ENCODE peak calls at places on chromosomes 5 and 9, in five cellular contexts. E is MM.1S, D is HCT116, O is GM23248, B is PC-3. H is an unnamed sample. For H3K4me1, the result is how much of the 10 kb centered on the place peaks cover.

GRCh38 chr5:148002471-148002870 is 61.3 kb upstream of the SPINK5 start:
- DNase-seq in E (no peak), D (no peak), O (no peak), B (peak), H (no peak)

GRCh38 chr9:90478821-90479220 is 163.8 kb downstream of the DIRAS2 start:
- DNase-seq in E (no peak), D (no peak), O (no peak), B (no peak), H (no peak)

GRCh38 chr5:141855265-141856029 is 22.8 kb downstream of the PCDH1 start:
- DNase-seq in E (no peak), D (no peak), O (peak), B (no peak), H (no peak)

GRCh38 chr5:154203798-154204578 is 13.5 kb downstream of the GALNT10 start:
- DNase-seq in E (no peak), D (no peak), O (no peak), B (no peak), H (no peak)

GRCh38 chr5:136209346-136209910 is 16.5 kb upstream of the SMIM32 start:
- DNase-seq in E (no peak), D (no peak), O (no peak), B (no peak), H (no peak)

GRCh38 chr9:69130456-69131441 is 43.3 kb upstream of the TJP2 start:
- DNase-seq in E (no peak), D (no peak), O (peak), B (peak), H (no peak)

GRCh38 chr9:71604197-71605063 is 163.9 kb downstream of the CEMIP2 start:
- DNase-seq in E (peak), D (peak), O (peak), B (peak), H (peak)

GRCh38 chr5:132227485-132228240 is at the start of gene P4HA2:
- DNase-seq in E (peak), D (peak), O (peak), B (peak), H (peak)

GRCh38 chr5:74865293-74865798 is 841 bp downstream of the FAM169A start:
- DNase-seq in E (no peak), D (no peak), O (no peak), B (peak), H (peak)

GRCh38 chr9:109476781-109477268 is 21.3 kb downstream of the PTPN3 start:
- DNase-seq in E (no peak), D (no peak), O (no peak), B (peak), H (peak)

GRCh38 chr9:93090091-93090655 is 5.8 kb upstream of the CARD19 start:
- DNase-seq in E (no peak), D (no peak), O (no peak), B (no peak), H (no peak)

DNA sequence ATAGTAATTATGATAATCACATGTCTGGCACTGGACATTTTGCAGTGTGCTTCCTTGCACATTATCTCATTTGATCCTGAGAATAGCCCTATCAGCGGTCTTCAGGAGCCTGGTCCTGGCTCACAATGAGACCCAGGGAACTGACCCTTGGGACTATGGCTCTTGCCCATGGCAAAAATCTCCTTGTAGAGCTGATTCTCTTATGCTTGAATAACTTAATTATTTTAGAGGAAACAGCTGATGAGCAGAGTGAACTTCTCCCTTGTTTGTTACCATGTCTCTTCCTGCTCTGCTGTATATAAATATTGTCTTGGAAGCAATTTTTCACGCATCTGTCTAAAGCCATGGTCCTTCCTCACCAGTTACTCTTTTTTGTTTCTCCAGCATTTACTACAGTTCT is 272.6 kb downstream of the NR3C1 start:
- DNase-seq in E (no peak), D (no peak), O (no peak), B (no peak), H (no peak)
- H3K4me2 ChIP-seq in E (no peak), D (no peak), O (no peak), B (no peak), H (no peak)

GRCh38 chr5:179799644-179799973 is 5.8 kb downstream of the LTC4S start:
- DNase-seq in E (no peak), D (no peak), O (no peak), B (no peak), H (no peak)
- H3K4me1 ChIP-seq in E (under half), D (under half), O (under half), B (under half), H (under half)

GRCh38 chr9:131545003-131545785 is at the start of gene PRRT1B:
- DNase-seq in E (no peak), D (no peak), O (peak), B (peak), H (peak)

GRCh38 chr9:131543141-131543540 is 2.2 kb upstream of the PRRT1B start:
- DNase-seq in E (no peak), D (no peak), O (no peak), B (no peak), H (no peak)

GRCh38 chr9:131546336-131547084 is 1.2 kb downstream of the PRRT1B start:
- DNase-seq in E (no peak), D (no peak), O (peak), B (peak), H (no peak)

DNA sequence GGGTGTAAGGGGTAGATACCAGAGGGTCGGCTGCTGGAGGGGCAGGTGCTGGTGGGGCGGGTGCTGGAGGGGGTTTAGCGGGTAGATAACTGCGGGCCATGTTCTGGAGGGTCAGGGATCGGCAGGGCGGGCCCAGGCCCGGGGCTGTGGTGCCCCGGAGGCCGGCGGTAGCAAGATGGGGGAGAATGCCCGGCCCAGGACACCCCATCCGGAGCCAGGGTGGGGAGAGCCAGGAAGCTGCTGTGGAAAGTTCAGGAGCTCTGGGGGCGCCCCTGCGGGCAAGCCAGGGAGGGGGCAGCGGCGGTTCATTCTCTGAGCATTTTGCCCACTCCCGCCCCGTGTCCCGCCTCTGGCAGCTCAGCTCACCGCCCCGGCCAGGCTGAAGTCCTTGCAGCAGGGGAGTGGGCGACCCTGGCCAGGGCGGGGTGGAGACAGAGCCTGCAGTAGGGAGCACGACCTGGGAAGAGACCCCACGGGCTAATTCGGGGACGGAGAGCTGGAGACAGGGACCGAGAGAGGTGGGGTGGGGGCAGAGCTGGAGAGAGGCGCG is 538 bp downstream of the PRRT1B start:
- DNase-seq in E (no peak), D (no peak), O (no peak), B (no peak), H (no peak)
- TF ChIP-seq EZH2 in E (no peak), D (no peak), O (no peak), B (no peak), H (no peak)

GRCh38 chr9:124254261-124254682 is 3.5 kb upstream of the NEK6 start:
- DNase-seq in E (peak), D (no peak), O (no peak), B (no peak), H (no peak)
- H3K4me2 ChIP-seq in E (peak), D (no peak), O (no peak), B (no peak), H (no peak)

DNA sequence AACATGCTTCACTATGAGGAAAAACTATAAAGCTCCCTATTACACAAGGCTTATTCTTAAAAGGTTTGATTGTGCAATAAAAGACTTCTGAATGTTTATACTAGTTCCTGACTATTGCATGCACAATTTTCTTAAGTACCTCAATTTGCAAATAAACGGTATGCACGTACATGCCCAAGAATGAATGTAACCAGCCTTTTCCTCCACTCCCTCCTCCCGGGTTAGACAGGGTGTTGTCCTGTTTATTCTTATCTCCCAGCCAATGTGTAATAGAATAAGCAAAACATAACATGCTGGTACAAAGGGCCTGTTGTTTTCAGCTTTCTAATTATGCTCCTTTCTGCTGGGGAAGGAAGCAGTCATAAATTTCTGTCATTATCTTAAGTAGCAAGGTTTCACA is 79.1 kb downstream of the AOPEP start:
- DNase-seq in E (no peak), D (peak), O (peak), B (peak), H (peak)
- H3K4me1 ChIP-seq in E (under half), D (under half), O (under half), B (under half), H (under half)

GRCh38 chr5:53405396-53405795 is 75.0 kb upstream of the FST start:
- DNase-seq in E (no peak), D (no peak), O (no peak), B (no peak), H (no peak)
- TF ChIP-seq EZH2 in E (no peak), D (no peak), O (no peak), B (no peak), H (no peak)

GRCh38 chr9:133970581-133970900 is 21.6 kb downstream of the VAV2 start:
- DNase-seq in E (no peak), D (no peak), O (no peak), B (no peak), H (no peak)
- H3K4me2 ChIP-seq in E (no peak), D (no peak), O (no peak), B (no peak), H (no peak)